ENCODE peak calls at places on chromosomes 6 and 20, in six cellular contexts. W, H, A, N, B and P are unnamed samples.

GRCh38 chr20:528923-529594 is 14.5 kb downstream of the CSNK2A1 start:
- DNase-seq in W (peak; percentile 54), H (peak; percentile 84), A (no peak), N (peak; percentile 88), B (no peak), P (no peak)

GRCh38 chr6:150142304-150142656 is 564 bp upstream of the PPP1R14C start:
- DNase-seq in W (no peak), H (peak; percentile 23), A (peak; percentile 50), N (peak; percentile 83), B (no peak), P (no peak)

GRCh38 chr20:3786665-3787639 is at the start of gene CENPB:
- DNase-seq in W (peak; percentile 89), H (peak; percentile 68), A (peak; percentile 70), N (peak; percentile 81), B (peak; percentile 87), P (peak; percentile 66)

GRCh38 chr6:161618816-161619454 is 345.1 kb upstream of the AGPAT4 start:
- DNase-seq in W (no peak), H (peak; percentile 80), A (no peak), N (peak; percentile 77), B (peak; percentile 27), P (no peak)

GRCh38 chr6:1394591-1395463 is 5.5 kb downstream of the FOXF2 start:
- DNase-seq in W (no peak), H (no peak), A (no peak), N (no peak), B (peak; percentile 32), P (no peak)

GRCh38 chr6:12196326-12196936 is 93.7 kb upstream of the EDN1 start:
- DNase-seq in W (no peak), H (peak; percentile 83), A (no peak), N (peak; percentile 62), B (no peak), P (no peak)

GRCh38 chr6:29967379-29968010 is 25.2 kb downstream of the HLA-A start:
- DNase-seq in W (no peak), H (peak; percentile 59), A (no peak), N (no peak), B (no peak), P (no peak)

GRCh38 chr20:20594171-20594530 is 118.3 kb downstream of the RALGAPA2 start:
- DNase-seq in W (no peak), H (no peak), A (peak; percentile 6), N (peak; percentile 43), B (peak; percentile 5), P (peak; percentile 86)

GRCh38 chr6:125271486-125272159 is 30.1 kb downstream of the HDDC2 start:
- DNase-seq in W (no peak), H (no peak), A (no peak), N (peak; percentile 45), B (no peak), P (no peak)

GRCh38 chr20:59082077-59082740 is 39.6 kb upstream of the PRELID3B start:
- DNase-seq in W (no peak), H (peak; percentile 38), A (no peak), N (peak; percentile 6), B (no peak), P (no peak)

GRCh38 chr20:17611290-17611539 is 41.3 kb downstream of the DSTN start:
- DNase-seq in W (no peak), H (no peak), A (no peak), N (no peak), B (no peak), P (no peak)

GRCh38 chr20:5044075-5044620 is 42.8 kb upstream of the SLC23A2 start:
- DNase-seq in W (no peak), H (no peak), A (no peak), N (no peak), B (no peak), P (no peak)

GRCh38 chr6:98847767-98848538 is 13.6 kb downstream of the POU3F2 start:
- DNase-seq in W (no peak), H (no peak), A (no peak), N (no peak), B (no peak), P (no peak)

GRCh38 chr6:39791850-39792500 is at the start of gene DAAM2:
- DNase-seq in W (no peak), H (no peak), A (no peak), N (peak; percentile 60), B (peak; percentile 43), P (peak; percentile 3)

GRCh38 chr6:158232445-158233213 is 64.5 kb downstream of the GTF2H5 start:
- DNase-seq in W (peak; percentile 53), H (peak; percentile 52), A (peak; percentile 53), N (peak; percentile 69), B (peak; percentile 40), P (peak; percentile 30)

GRCh38 chr6:69005194-69005593 is 370.1 kb downstream of the ADGRB3 start:
- DNase-seq in W (no peak), H (no peak), A (no peak), N (no peak), B (no peak), P (no peak)